ENCODE peak calls at places on chromosomes 2 and 18, in ten cellular contexts. One of them, this sample, is unnamed.
A peak's percentile ranks its signal among the peaks of the same experiment; 100 is the strongest.

GRCh38 chr2:236335696-236336574 is 71.7 kb upstream of the ASB18 start:
- DNase-seq in ovary: no peak
- DNase-seq in fibroblast of lung: no peak
- DNase-seq in esophagus squamous epithelium: no peak
- DNase-seq in adrenal gland: no peak
- DNase-seq in heart left ventricle: no peak
- DNase-seq in Peyer's patch: no peak
- DNase-seq in vagina: no peak
- DNase-seq in colonic mucosa: no peak
- DNase-seq in lower lobe of right lung: no peak
- DNase-seq in this sample: no peak

GRCh38 chr2:209946539-209946938 is 55.9 kb upstream of the RPE start:
- DNase-seq in ovary: no peak
- DNase-seq in fibroblast of lung: peak; percentile 61
- DNase-seq in esophagus squamous epithelium: no peak
- DNase-seq in adrenal gland: no peak
- DNase-seq in heart left ventricle: no peak
- DNase-seq in Peyer's patch: no peak
- DNase-seq in vagina: no peak
- DNase-seq in colonic mucosa: no peak
- DNase-seq in lower lobe of right lung: no peak
- DNase-seq in this sample: no peak

GRCh38 chr18:49874238-49874637 is 60.9 kb upstream of the ACAA2 start:
- DNase-seq in ovary: no peak
- DNase-seq in fibroblast of lung: no peak
- DNase-seq in esophagus squamous epithelium: no peak
- DNase-seq in adrenal gland: no peak
- DNase-seq in heart left ventricle: no peak
- DNase-seq in Peyer's patch: no peak
- DNase-seq in vagina: no peak
- DNase-seq in colonic mucosa: no peak
- DNase-seq in lower lobe of right lung: no peak
- DNase-seq in this sample: no peak

GRCh38 chr2:198597648-198598047 is 793.3 kb downstream of the PLCL1 start:
- DNase-seq in ovary: no peak
- DNase-seq in fibroblast of lung: no peak
- DNase-seq in esophagus squamous epithelium: no peak
- DNase-seq in adrenal gland: no peak
- DNase-seq in heart left ventricle: no peak
- DNase-seq in Peyer's patch: no peak
- DNase-seq in vagina: no peak
- DNase-seq in colonic mucosa: peak; percentile 36
- DNase-seq in lower lobe of right lung: no peak
- DNase-seq in this sample: no peak

GRCh38 chr18:12113999-12114646 is 20.5 kb downstream of the ANKRD62 start:
- DNase-seq in ovary: no peak
- DNase-seq in fibroblast of lung: no peak
- DNase-seq in esophagus squamous epithelium: no peak
- DNase-seq in adrenal gland: no peak
- DNase-seq in heart left ventricle: no peak
- DNase-seq in Peyer's patch: no peak
- DNase-seq in vagina: no peak
- DNase-seq in colonic mucosa: no peak
- DNase-seq in lower lobe of right lung: no peak
- DNase-seq in this sample: no peak

GRCh38 chr2:175734679-175735078 is 267.4 kb downstream of the LNPK start:
- DNase-seq in ovary: no peak
- DNase-seq in fibroblast of lung: no peak
- DNase-seq in esophagus squamous epithelium: no peak
- DNase-seq in adrenal gland: no peak
- DNase-seq in heart left ventricle: no peak
- DNase-seq in Peyer's patch: no peak
- DNase-seq in vagina: no peak
- DNase-seq in colonic mucosa: no peak
- DNase-seq in lower lobe of right lung: no peak
- DNase-seq in this sample: peak; percentile 67

GRCh38 chr2:216691210-216691741 is 4.1 kb downstream of the IGFBP5 start:
- DNase-seq in ovary: peak; percentile 92
- DNase-seq in fibroblast of lung: peak; percentile 86
- DNase-seq in esophagus squamous epithelium: no peak
- DNase-seq in adrenal gland: peak; percentile 52
- DNase-seq in heart left ventricle: peak; percentile 89
- DNase-seq in Peyer's patch: no peak
- DNase-seq in vagina: no peak
- DNase-seq in colonic mucosa: no peak
- DNase-seq in lower lobe of right lung: peak; percentile 72
- DNase-seq in this sample: no peak

GRCh38 chr2:162114291-162114690 is 37.8 kb downstream of the GCG start:
- DNase-seq in ovary: no peak
- DNase-seq in fibroblast of lung: no peak
- DNase-seq in esophagus squamous epithelium: no peak
- DNase-seq in adrenal gland: no peak
- DNase-seq in heart left ventricle: no peak
- DNase-seq in Peyer's patch: no peak
- DNase-seq in vagina: no peak
- DNase-seq in colonic mucosa: no peak
- DNase-seq in lower lobe of right lung: no peak
- DNase-seq in this sample: no peak

GRCh38 chr2:98637401-98638144 is 29.2 kb downstream of the UNC50 start:
- DNase-seq in ovary: no peak
- DNase-seq in fibroblast of lung: no peak
- DNase-seq in esophagus squamous epithelium: no peak
- DNase-seq in adrenal gland: no peak
- DNase-seq in heart left ventricle: no peak
- DNase-seq in Peyer's patch: peak; percentile 44
- DNase-seq in vagina: no peak
- DNase-seq in colonic mucosa: no peak
- DNase-seq in lower lobe of right lung: no peak
- DNase-seq in this sample: no peak

GRCh38 chr2:215794829-215795546 is 218.4 kb downstream of the MREG start:
- DNase-seq in ovary: no peak
- DNase-seq in fibroblast of lung: no peak
- DNase-seq in esophagus squamous epithelium: no peak
- DNase-seq in adrenal gland: no peak
- DNase-seq in heart left ventricle: no peak
- DNase-seq in Peyer's patch: no peak
- DNase-seq in vagina: no peak
- DNase-seq in colonic mucosa: no peak
- DNase-seq in lower lobe of right lung: no peak
- DNase-seq in this sample: peak; percentile 54

GRCh38 chr2:101679037-101679726 is 18.3 kb upstream of the MAP4K4 start:
- DNase-seq in ovary: no peak
- DNase-seq in fibroblast of lung: peak; percentile 92
- DNase-seq in esophagus squamous epithelium: no peak
- DNase-seq in adrenal gland: no peak
- DNase-seq in heart left ventricle: no peak
- DNase-seq in Peyer's patch: no peak
- DNase-seq in vagina: no peak
- DNase-seq in colonic mucosa: no peak
- DNase-seq in lower lobe of right lung: no peak
- DNase-seq in this sample: no peak

GRCh38 chr2:44360749-44361329 is 455 bp downstream of the PREPL start:
- DNase-seq in ovary: peak; percentile 23
- DNase-seq in fibroblast of lung: peak; percentile 17
- DNase-seq in esophagus squamous epithelium: no peak
- DNase-seq in adrenal gland: peak; percentile 40
- DNase-seq in heart left ventricle: no peak
- DNase-seq in Peyer's patch: peak; percentile 17
- DNase-seq in vagina: no peak
- DNase-seq in colonic mucosa: peak; percentile 54
- DNase-seq in lower lobe of right lung: no peak
- DNase-seq in this sample: no peak

GRCh38 chr18:74929110-74929509 is 279.8 kb downstream of the PTGR3 start:
- DNase-seq in ovary: no peak
- DNase-seq in fibroblast of lung: no peak
- DNase-seq in esophagus squamous epithelium: no peak
- DNase-seq in adrenal gland: peak; percentile 75
- DNase-seq in heart left ventricle: no peak
- DNase-seq in Peyer's patch: no peak
- DNase-seq in vagina: no peak
- DNase-seq in colonic mucosa: no peak
- DNase-seq in lower lobe of right lung: no peak
- DNase-seq in this sample: no peak

GRCh38 chr18:59959079-59959478 is 59.3 kb downstream of the PMAIP1 start:
- DNase-seq in ovary: no peak
- DNase-seq in fibroblast of lung: peak; percentile 8
- DNase-seq in esophagus squamous epithelium: no peak
- DNase-seq in adrenal gland: no peak
- DNase-seq in heart left ventricle: no peak
- DNase-seq in Peyer's patch: no peak
- DNase-seq in vagina: no peak
- DNase-seq in colonic mucosa: no peak
- DNase-seq in lower lobe of right lung: no peak
- DNase-seq in this sample: no peak

GRCh38 chr2:7697052-7697451 is 779.8 kb downstream of the RNF144A start:
- DNase-seq in ovary: no peak
- DNase-seq in fibroblast of lung: no peak
- DNase-seq in esophagus squamous epithelium: no peak
- DNase-seq in adrenal gland: no peak
- DNase-seq in heart left ventricle: no peak
- DNase-seq in Peyer's patch: no peak
- DNase-seq in vagina: no peak
- DNase-seq in colonic mucosa: no peak
- DNase-seq in lower lobe of right lung: no peak
- DNase-seq in this sample: peak; percentile 52

GRCh38 chr2:102114851-102115497 is 27.6 kb upstream of the IL1R1 start:
- DNase-seq in ovary: no peak
- DNase-seq in fibroblast of lung: peak; percentile 90
- DNase-seq in esophagus squamous epithelium: no peak
- DNase-seq in adrenal gland: no peak
- DNase-seq in heart left ventricle: no peak
- DNase-seq in Peyer's patch: no peak
- DNase-seq in vagina: no peak
- DNase-seq in colonic mucosa: no peak
- DNase-seq in lower lobe of right lung: no peak
- DNase-seq in this sample: no peak

GRCh38 chr2:223969856-223970255 is 12.6 kb downstream of the MRPL44 start:
- DNase-seq in ovary: no peak
- DNase-seq in fibroblast of lung: peak; percentile 32
- DNase-seq in esophagus squamous epithelium: no peak
- DNase-seq in adrenal gland: no peak
- DNase-seq in heart left ventricle: no peak
- DNase-seq in Peyer's patch: no peak
- DNase-seq in vagina: no peak
- DNase-seq in colonic mucosa: no peak
- DNase-seq in lower lobe of right lung: no peak
- DNase-seq in this sample: no peak

DNA sequence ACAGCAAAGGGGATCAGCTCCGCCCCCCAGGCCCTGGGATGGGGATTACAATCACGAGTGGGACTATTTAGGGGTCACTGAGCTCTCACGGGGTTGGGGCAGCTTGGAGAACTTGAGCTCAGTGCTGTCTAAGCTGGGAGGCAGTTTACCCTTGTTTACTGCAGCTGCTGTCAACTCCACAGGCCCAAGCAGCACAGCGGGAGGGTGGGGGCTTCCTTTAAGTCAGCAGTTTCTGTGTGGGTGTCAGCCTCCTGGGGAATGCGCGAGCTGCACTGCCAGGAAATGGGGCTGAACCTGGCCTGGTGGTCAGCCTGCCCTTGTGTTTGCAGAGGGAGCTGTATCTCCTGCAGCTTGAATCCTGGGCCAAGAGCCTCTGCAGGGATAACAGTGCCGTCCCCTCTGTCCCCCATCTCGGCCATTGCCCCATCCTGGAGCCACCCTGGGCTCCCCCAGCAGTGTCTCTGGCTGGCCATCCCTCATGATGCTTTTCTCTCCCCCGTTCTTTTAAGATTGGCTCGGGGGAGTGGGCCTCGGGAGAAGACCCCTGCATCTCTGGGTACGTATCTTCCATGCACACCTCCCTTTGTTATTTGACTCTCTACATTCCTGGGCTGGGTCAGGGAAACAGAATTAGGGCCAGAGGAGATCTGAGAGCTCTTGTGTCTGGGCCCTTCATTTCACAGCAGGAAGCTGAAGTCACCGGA is 30.0 kb downstream of the TOGARAM2 start:
- DNase-seq in ovary: peak; percentile 46
- DNase-seq in fibroblast of lung: peak; percentile 85
- DNase-seq in esophagus squamous epithelium: no peak
- DNase-seq in adrenal gland: no peak
- DNase-seq in heart left ventricle: peak; percentile 60
- DNase-seq in Peyer's patch: peak; percentile 62
- DNase-seq in vagina: no peak
- DNase-seq in colonic mucosa: no peak
- DNase-seq in lower lobe of right lung: no peak
- DNase-seq in this sample: no peak
- H3K4me1 ChIP-seq in ovary: peaks cover 31% of the 10 kb centered on the region
- H3K4me1 ChIP-seq in fibroblast of lung: no peaks in the 10 kb centered on the region
- H3K4me1 ChIP-seq in esophagus squamous epithelium: peaks cover 24% of the 10 kb centered on the region
- H3K4me1 ChIP-seq in adrenal gland: peaks cover 23% of the 10 kb centered on the region
- H3K4me1 ChIP-seq in heart left ventricle: peaks cover 70% of the 10 kb centered on the region
- H3K4me1 ChIP-seq in Peyer's patch: peaks cover 28% of the 10 kb centered on the region
- H3K4me1 ChIP-seq in vagina: peaks cover 25% of the 10 kb centered on the region
- H3K4me1 ChIP-seq in colonic mucosa: no peaks in the 10 kb centered on the region
- H3K4me1 ChIP-seq in lower lobe of right lung: peaks cover 41% of the 10 kb centered on the region
- H3K4me1 ChIP-seq in this sample: no peaks in the 10 kb centered on the region

GRCh38 chr2:201638331-201638730 is 5.0 kb downstream of the TMEM237 start:
- DNase-seq in ovary: no peak
- DNase-seq in fibroblast of lung: no peak
- DNase-seq in esophagus squamous epithelium: no peak
- DNase-seq in adrenal gland: no peak
- DNase-seq in heart left ventricle: no peak
- DNase-seq in Peyer's patch: no peak
- DNase-seq in vagina: no peak
- DNase-seq in colonic mucosa: no peak
- DNase-seq in lower lobe of right lung: no peak
- DNase-seq in this sample: no peak
- H3K36me3 ChIP-seq in ovary: no peaks in the 10 kb centered on the region
- H3K36me3 ChIP-seq in fibroblast of lung: peaks cover 4% of the 10 kb centered on the region
- H3K36me3 ChIP-seq in esophagus squamous epithelium: no peaks in the 10 kb centered on the region
- H3K36me3 ChIP-seq in adrenal gland: no peaks in the 10 kb centered on the region
- H3K36me3 ChIP-seq in heart left ventricle: no peaks in the 10 kb centered on the region
- H3K36me3 ChIP-seq in Peyer's patch: no peaks in the 10 kb centered on the region
- H3K36me3 ChIP-seq in vagina: peaks cover 11% of the 10 kb centered on the region
- H3K36me3 ChIP-seq in colonic mucosa: no peaks in the 10 kb centered on the region
- H3K36me3 ChIP-seq in lower lobe of right lung: peaks cover 36% of the 10 kb centered on the region
- H3K36me3 ChIP-seq in this sample: peaks cover 25% of the 10 kb centered on the region

GRCh38 chr2:158321264-158321663 is 135.3 kb downstream of the CCDC148 start:
- DNase-seq in ovary: no peak
- DNase-seq in fibroblast of lung: peak; percentile 86
- DNase-seq in esophagus squamous epithelium: no peak
- DNase-seq in adrenal gland: no peak
- DNase-seq in heart left ventricle: no peak
- DNase-seq in Peyer's patch: no peak
- DNase-seq in vagina: no peak
- DNase-seq in colonic mucosa: no peak
- DNase-seq in lower lobe of right lung: no peak
- DNase-seq in this sample: no peak
- H3K4me1 ChIP-seq in ovary: no peaks in the 10 kb centered on the region
- H3K4me1 ChIP-seq in fibroblast of lung: no peaks in the 10 kb centered on the region
- H3K4me1 ChIP-seq in esophagus squamous epithelium: peaks cover 5% of the 10 kb centered on the region
- H3K4me1 ChIP-seq in adrenal gland: no peaks in the 10 kb centered on the region
- H3K4me1 ChIP-seq in heart left ventricle: no peaks in the 10 kb centered on the region
- H3K4me1 ChIP-seq in Peyer's patch: no peaks in the 10 kb centered on the region
- H3K4me1 ChIP-seq in vagina: no peaks in the 10 kb centered on the region
- H3K4me1 ChIP-seq in colonic mucosa: no peaks in the 10 kb centered on the region
- H3K4me1 ChIP-seq in lower lobe of right lung: no peaks in the 10 kb centered on the region
- H3K4me1 ChIP-seq in this sample: no peaks in the 10 kb centered on the region

DNA sequence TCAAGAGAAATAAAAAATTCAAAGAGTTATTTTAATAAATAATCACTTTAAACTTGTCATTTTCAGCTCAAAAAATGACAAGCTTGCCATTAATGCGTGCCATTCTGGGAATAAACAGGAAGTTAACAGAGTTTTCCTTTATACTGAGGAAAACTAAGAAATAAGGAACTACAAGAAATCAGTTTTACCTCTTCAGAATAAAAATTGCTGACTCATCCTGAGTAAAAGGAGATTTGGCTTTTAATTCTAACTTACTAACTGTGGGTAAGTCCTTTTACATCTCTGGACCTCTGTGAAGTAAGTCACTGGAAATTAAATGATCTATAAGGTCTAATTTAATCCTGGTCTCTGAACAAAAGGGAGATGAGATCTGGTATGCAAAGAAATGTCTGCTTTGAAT is 16.1 kb downstream of the CEBPZ start:
- DNase-seq in ovary: no peak
- DNase-seq in fibroblast of lung: peak; percentile 7
- DNase-seq in esophagus squamous epithelium: no peak
- DNase-seq in adrenal gland: no peak
- DNase-seq in heart left ventricle: no peak
- DNase-seq in Peyer's patch: no peak
- DNase-seq in vagina: no peak
- DNase-seq in colonic mucosa: no peak
- DNase-seq in lower lobe of right lung: no peak
- DNase-seq in this sample: no peak
- H3K36me3 ChIP-seq in ovary: no peaks in the 10 kb centered on the region
- H3K36me3 ChIP-seq in fibroblast of lung: peaks cover 1% of the 10 kb centered on the region
- H3K36me3 ChIP-seq in esophagus squamous epithelium: no peaks in the 10 kb centered on the region
- H3K36me3 ChIP-seq in adrenal gland: no peaks in the 10 kb centered on the region
- H3K36me3 ChIP-seq in heart left ventricle: no peaks in the 10 kb centered on the region
- H3K36me3 ChIP-seq in Peyer's patch: peaks cover 96% of the 10 kb centered on the region
- H3K36me3 ChIP-seq in vagina: peaks cover 66% of the 10 kb centered on the region
- H3K36me3 ChIP-seq in colonic mucosa: no peaks in the 10 kb centered on the region
- H3K36me3 ChIP-seq in lower lobe of right lung: peaks cover 96% of the 10 kb centered on the region
- H3K36me3 ChIP-seq in this sample: peaks cover 79% of the 10 kb centered on the region

This sample was measured in Karpas-422.